ENCODE peak calls at places on chromosomes 6 and 20, in six cellular contexts. I is stomach, M is vagina, L is hepatocyte, T is uterus, E is HCT116. V is an unnamed sample.

GRCh38 chr6:134983823-134984222 is 33.9 kb upstream of the ALDH8A1 start:
- DNase-seq in I (peak; percentile 29), M (no peak), L (no peak), T (no peak), E (no peak), V (no peak)

GRCh38 chr20:19974621-19975435 is 42.3 kb upstream of the NAA20 start:
- DNase-seq in I (peak; percentile 88), M (peak; percentile 95), L (peak; percentile 85), T (peak; percentile 84), E (no peak), V (peak; percentile 95)

GRCh38 chr6:150395388-150396009 is 26.7 kb downstream of the IYD start:
- DNase-seq in I (no peak), M (no peak), L (peak; percentile 82), T (no peak), E (peak; percentile 49), V (peak; percentile 65)

GRCh38 chr6:33761922-33762629 is 15.4 kb upstream of the IP6K3 start:
- DNase-seq in I (peak; percentile 73), M (no peak), L (peak; percentile 78), T (peak; percentile 44), E (no peak), V (peak; percentile 44)

GRCh38 chr20:38952153-38952552 is 10.0 kb upstream of the DHX35 start:
- DNase-seq in I (no peak), M (no peak), L (no peak), T (no peak), E (no peak), V (no peak)

GRCh38 chr20:3093861-3094361 is 9.4 kb upstream of the AVP start:
- DNase-seq in I (no peak), M (no peak), L (no peak), T (no peak), E (no peak), V (no peak)

GRCh38 chr20:40689943-40690835 is 1.2 kb upstream of the MAFB start:
- DNase-seq in I (peak; percentile 90), M (no peak), L (peak; percentile 95), T (peak; percentile 88), E (peak; percentile 51), V (peak; percentile 92)

GRCh38 chr6:66328181-66328580 is 621.2 kb upstream of the EYS start:
- DNase-seq in I (no peak), M (no peak), L (no peak), T (no peak), E (no peak), V (peak; percentile 26)

GRCh38 chr6:38603966-38604365 is 35.8 kb downstream of the BTBD9 start:
- DNase-seq in I (no peak), M (no peak), L (peak; percentile 18), T (no peak), E (no peak), V (no peak)

GRCh38 chr6:98836025-98836961 is 1.9 kb downstream of the POU3F2 start:
- DNase-seq in I (no peak), M (no peak), L (no peak), T (no peak), E (no peak), V (no peak)

GRCh38 chr6:25257686-25258348 is 21.4 kb upstream of the CARMIL1 start:
- DNase-seq in I (no peak), M (no peak), L (no peak), T (no peak), E (no peak), V (no peak)

GRCh38 chr20:62011403-62011791 is 54.3 kb downstream of the TAF4 start:
- DNase-seq in I (no peak), M (no peak), L (no peak), T (no peak), E (no peak), V (peak; percentile 28)
- H3K27ac ChIP-seq in I (no peak overlapping the region), M (no peak overlapping the region), L (no peak overlapping the region), T (no peak overlapping the region), E (no peak overlapping the region), V (peak overlapping the region; percentile 29)

DNA sequence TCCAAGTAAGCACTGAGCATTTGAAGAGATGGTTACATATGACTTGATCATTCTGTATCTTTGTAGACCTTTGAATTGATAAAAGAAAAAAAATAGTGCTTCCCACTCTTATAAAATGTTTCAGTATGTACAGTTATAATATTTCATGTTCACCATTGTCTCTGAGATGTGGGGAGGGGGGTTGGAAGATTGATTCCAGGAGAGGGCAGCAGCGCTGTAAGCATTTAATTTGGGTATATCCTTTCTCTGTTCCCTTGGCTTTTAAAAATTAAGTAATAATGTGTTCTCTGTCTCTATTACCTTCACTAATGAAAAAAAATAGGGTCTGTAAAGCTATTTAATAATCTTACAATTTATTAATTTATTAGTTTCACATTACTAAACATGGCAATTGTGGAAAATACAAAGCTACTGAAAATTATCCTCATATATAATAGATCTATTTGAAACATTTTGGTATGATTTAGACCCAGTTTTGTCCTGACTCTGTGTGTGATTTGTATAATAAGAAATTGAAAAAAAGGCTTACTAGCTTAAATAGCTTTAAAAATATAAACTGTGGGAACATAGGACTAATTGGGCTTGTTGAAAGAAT is 341.2 kb downstream of the CDKAL1 start:
- DNase-seq in I (no peak), M (no peak), L (peak; percentile 45), T (no peak), E (no peak), V (peak; percentile 24)
- TF ChIP-seq CTCF in I (no peak), M (no peak), L (peak; percentile 50), T (peak; percentile 15), E (peak; percentile 59), V (peak; percentile 45)

DNA sequence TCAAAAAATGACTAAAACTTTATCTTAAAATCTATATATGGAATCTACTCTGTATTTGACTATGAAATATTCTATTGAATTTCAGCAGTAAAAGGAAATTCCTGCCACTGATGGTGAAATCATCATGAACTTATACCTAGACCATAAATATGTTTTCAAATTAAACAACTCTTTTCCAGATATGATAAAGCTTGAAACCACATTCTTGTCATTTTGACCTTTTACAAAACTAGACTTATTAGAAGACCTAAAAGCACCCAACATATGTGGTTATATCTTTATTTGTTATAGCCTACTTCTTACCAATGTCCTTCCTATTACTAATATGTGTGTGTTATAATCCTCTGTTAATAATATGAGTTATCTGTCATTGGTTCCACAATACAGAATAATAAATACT is 35.3 kb downstream of the FRK start:
- DNase-seq in I (no peak), M (no peak), L (no peak), T (no peak), E (no peak), V (no peak)
- H3K27ac ChIP-seq in I (no peak overlapping the region), M (no peak overlapping the region), L (no peak overlapping the region), T (no peak overlapping the region), E (no peak overlapping the region), V (no peak overlapping the region)

GRCh38 chr20:57610261-57610952 is 9.8 kb downstream of the ZBP1 start:
- DNase-seq in I (no peak), M (no peak), L (no peak), T (no peak), E (no peak), V (no peak)

GRCh38 chr20:57608516-57608915 is 11.7 kb downstream of the ZBP1 start:
- DNase-seq in I (no peak), M (no peak), L (no peak), T (no peak), E (no peak), V (no peak)

GRCh38 chr20:57611605-57612311 is 8.5 kb downstream of the ZBP1 start:
- DNase-seq in I (no peak), M (no peak), L (peak; percentile 1), T (no peak), E (no peak), V (no peak)

GRCh38 chr20:57609086-57609841 is 11.0 kb downstream of the ZBP1 start:
- DNase-seq in I (no peak), M (no peak), L (no peak), T (no peak), E (no peak), V (no peak)

GRCh38 chr20:57609842-57610167 is 10.4 kb downstream of the ZBP1 start:
- DNase-seq in I (no peak), M (no peak), L (no peak), T (no peak), E (no peak), V (no peak)
- TF ChIP-seq CTCF in I (no peak), M (no peak), L (no peak), T (no peak), E (peak; percentile 10), V (no peak)

V was measured in RWPE1.